ENCODE peak calls at places on chromosomes 11 and 22, in nine cellular contexts. V is Peyer's patch, C is transverse colon, F is HCT116, D is heart left ventricle, P is esophagus squamous epithelium, O is IMR-90, E is spleen, Y is right lobe of liver. W is an unnamed sample.

GRCh38 chr11:134260503-134260902 is 7.1 kb downstream of the ACAD8 start:
- DNase-seq in F (no peak), C (no peak), E (no peak), D (no peak), Y (no peak), P (no peak), O (no peak), V (no peak), W (no peak)

GRCh38 chr11:122656073-122656630 is 630 bp downstream of the UBASH3B start:
- DNase-seq in D (peak; percentile 81), E (peak; percentile 93), F (no peak), P (no peak), V (peak; percentile 64), O (peak; percentile 66), Y (peak; percentile 69), C (peak; percentile 39), W (peak; percentile 52)

GRCh38 chr11:74677131-74677530 is 54.1 kb downstream of the CHRDL2 start:
- DNase-seq in C (no peak), D (no peak), V (no peak), Y (no peak), F (no peak), E (peak; percentile 27), P (no peak), O (no peak), W (no peak)

GRCh38 chr11:363948-364761 is 5.1 kb upstream of the B4GALNT4 start:
- DNase-seq in O (no peak), Y (peak; percentile 52), D (no peak), E (peak; percentile 91), P (no peak), F (peak; percentile 55), V (peak; percentile 92), C (peak; percentile 88), W (peak; percentile 36)

GRCh38 chr11:72552399-72552910 is 118.1 kb upstream of the CLPB start:
- DNase-seq in P (no peak), E (no peak), F (no peak), V (no peak), O (no peak), Y (no peak), D (no peak), C (no peak), W (no peak)

GRCh38 chr22:50059185-50059880 is 1.2 kb upstream of the TTLL8 start:
- DNase-seq in V (no peak), Y (no peak), P (no peak), E (no peak), D (no peak), O (peak; percentile 20), F (no peak), C (no peak), W (peak; percentile 25)

GRCh38 chr11:8934735-8935478 is 2.2 kb upstream of the C11orf16 start:
- DNase-seq in V (no peak), D (no peak), P (no peak), E (no peak), Y (no peak), F (peak; percentile 53), O (peak; percentile 90), C (no peak), W (no peak)

GRCh38 chr11:73141031-73141308 is 1.1 kb downstream of the FCHSD2 start:
- DNase-seq in F (no peak), C (no peak), O (no peak), E (peak; percentile 91), V (peak; percentile 55), Y (peak; percentile 55), D (peak; percentile 66), P (no peak), W (peak; percentile 13)

GRCh38 chr22:20424937-20425587 is 12.6 kb downstream of the SCARF2 start:
- DNase-seq in D (peak; percentile 56), V (no peak), F (no peak), C (no peak), Y (no peak), E (peak; percentile 76), P (no peak), O (no peak), W (no peak)

GRCh38 chr11:30564994-30565393 is 21.2 kb downstream of the MPPED2 start:
- DNase-seq in P (no peak), Y (no peak), E (no peak), F (no peak), O (no peak), D (no peak), C (no peak), V (no peak), W (no peak)

GRCh38 chr22:28505416-28506156 is 174.1 kb downstream of the TTC28 start:
- DNase-seq in V (no peak), D (peak; percentile 58), C (no peak), O (no peak), F (no peak), Y (no peak), P (no peak), E (no peak), W (peak; percentile 87)

GRCh38 chr11:47409440-47410403 is 1.3 kb downstream of the SLC39A13 start:
- DNase-seq in O (no peak), P (no peak), V (no peak), F (no peak), Y (no peak), C (no peak), D (no peak), E (peak; percentile 82), W (no peak)

GRCh38 chr11:93727985-93728791 is 13.1 kb downstream of the TAF1D start:
- DNase-seq in F (no peak), Y (no peak), P (no peak), C (no peak), D (no peak), E (no peak), V (no peak), O (peak; percentile 54), W (no peak)

GRCh38 chr11:93732237-93732892 is 8.9 kb downstream of the TAF1D start:
- DNase-seq in O (no peak), D (no peak), Y (no peak), E (no peak), C (no peak), P (no peak), F (no peak), V (no peak), W (no peak)

GRCh38 chr11:93730108-93731107 is 10.9 kb downstream of the TAF1D start:
- DNase-seq in E (no peak), C (no peak), Y (no peak), F (no peak), O (no peak), V (no peak), P (no peak), D (no peak), W (no peak)

GRCh38 chr11:93728792-93729128 is 12.5 kb downstream of the TAF1D start:
- DNase-seq in V (no peak), F (no peak), D (no peak), Y (no peak), C (no peak), P (no peak), E (no peak), O (no peak), W (no peak)

GRCh38 chr11:93729129-93729616 is 12.1 kb downstream of the TAF1D start:
- DNase-seq in E (no peak), O (no peak), Y (no peak), V (no peak), P (no peak), F (no peak), C (no peak), D (no peak), W (no peak)
- TF ChIP-seq POLR2A in E (no peak), O (peak; percentile 45), Y (no peak), V (no peak), P (no peak), F (no peak), C (no peak), D (no peak), W (no peak)

GRCh38 chr11:102614485-102614884 is 10.6 kb downstream of the MMP20 start:
- DNase-seq in C (no peak), V (no peak), F (no peak), P (no peak), D (no peak), E (no peak), O (no peak), Y (no peak), W (no peak)
- TF ChIP-seq CTCF in C (no peak), V (no peak), F (peak; percentile 46), P (no peak), D (no peak), E (no peak), O (peak; percentile 4), Y (no peak), W (no peak)

GRCh38 chr11:108927791-108928545 is 263.1 kb downstream of the DDX10 start:
- DNase-seq in P (no peak), O (peak; percentile 20), C (no peak), V (no peak), D (no peak), Y (no peak), E (no peak), F (no peak), W (no peak)
- H3K27ac ChIP-seq in P (no peak overlapping the region), O (peak overlapping the region; percentile 33), C (no peak overlapping the region), V (no peak overlapping the region), D (no peak overlapping the region), Y (no peak overlapping the region), E (no peak overlapping the region), F (no peak overlapping the region), W (no peak overlapping the region)

GRCh38 chr11:61956191-61957027 is 6.3 kb downstream of the BEST1 start:
- DNase-seq in C (no peak), E (peak; percentile 70), O (no peak), D (no peak), P (no peak), V (no peak), F (no peak), Y (no peak), W (no peak)

GRCh38 chr11:61954106-61955030 is 4.2 kb downstream of the BEST1 start:
- DNase-seq in E (no peak), Y (no peak), O (no peak), C (no peak), V (no peak), F (no peak), P (no peak), D (no peak), W (no peak)

GRCh38 chr11:61955031-61955415 is 4.9 kb downstream of the BEST1 start:
- DNase-seq in E (peak; percentile 91), O (peak; percentile 87), P (no peak), V (peak; percentile 74), Y (peak; percentile 74), F (no peak), C (peak; percentile 49), D (peak; percentile 84), W (peak; percentile 49)

GRCh38 chr11:61957028-61957770 is 7.0 kb downstream of the BEST1 start:
- DNase-seq in Y (no peak), E (peak; percentile 45), P (no peak), D (no peak), F (no peak), C (no peak), V (no peak), O (no peak), W (no peak)

DNA sequence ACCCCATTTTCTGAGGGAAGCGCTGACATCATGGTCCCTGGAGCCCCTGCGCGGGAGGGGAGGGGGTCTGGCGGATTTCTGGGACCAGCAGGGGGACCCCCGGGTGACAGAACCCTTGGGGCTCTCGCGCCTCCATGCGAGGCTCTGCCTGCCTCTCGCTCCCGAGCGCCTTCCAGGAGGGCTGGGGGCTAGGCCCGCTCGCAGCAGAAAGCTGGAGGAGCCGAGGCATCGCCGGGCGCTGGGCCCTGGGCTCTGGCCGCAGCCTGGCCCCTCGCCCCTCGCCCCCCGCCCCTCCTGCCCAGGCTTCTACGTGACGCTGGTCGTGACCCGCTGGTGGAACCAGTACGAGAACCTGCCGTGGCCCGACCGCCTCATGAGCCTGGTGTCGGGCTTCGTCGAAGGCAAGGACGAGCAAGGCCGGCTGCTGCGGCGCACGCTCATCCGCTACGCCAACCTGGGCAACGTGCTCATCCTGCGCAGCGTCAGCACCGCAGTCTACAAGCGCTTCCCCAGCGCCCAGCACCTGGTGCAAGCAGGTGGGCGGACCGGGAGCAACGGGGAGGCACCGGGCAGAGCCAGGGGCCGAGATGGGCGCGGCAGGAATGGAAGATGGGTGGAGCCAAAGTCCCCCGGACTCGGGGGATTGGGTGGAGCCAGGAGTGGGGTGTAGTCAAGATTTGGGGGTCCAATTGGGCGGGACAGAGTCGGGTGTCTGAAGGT is 5.4 kb downstream of the BEST1 start:
- DNase-seq in D (peak; percentile 74), V (peak; percentile 62), E (peak; percentile 90), Y (peak; percentile 49), C (peak; percentile 46), P (no peak), F (no peak), O (no peak), W (peak; percentile 29)
- TF ChIP-seq POLR2A in D (no peak), V (no peak), E (no peak), Y (no peak), C (no peak), P (no peak), F (no peak), O (no peak), W (no peak)